ENCODE peak calls at places on chromosomes 4 and X, in four cellular contexts. M is IMR-90, N is SK-N-SH, R is K562. Q is an unnamed sample.
A peak's percentile ranks its signal among the peaks of the same experiment; 100 is the strongest.

GRCh38 chrX:16750136-16750535 is 30.7 kb downstream of the SYAP1 start:
- DNase-seq in M (no peak), N (no peak), R (no peak), Q (no peak)

GRCh38 chr4:189304755-189305154 is 635.9 kb upstream of the FRG1 start:
- DNase-seq in M (peak; percentile 62), N (peak; percentile 29), R (no peak), Q (no peak)

GRCh38 chr4:182730791-182731190 is 186.4 kb downstream of the DCTD start:
- DNase-seq in M (no peak), N (no peak), R (no peak), Q (no peak)

GRCh38 chrX:83509246-83509801 is 1.2 kb downstream of the POU3F4 start:
- DNase-seq in M (no peak), N (no peak), R (no peak), Q (no peak)

GRCh38 chr4:60122820-60123219 is 1077.3 kb upstream of the ADGRL3 start:
- DNase-seq in M (no peak), N (no peak), R (no peak), Q (no peak)

GRCh38 chrX:666762-667161 is 36.2 kb downstream of the SHOX start:
- DNase-seq in M (no peak), N (no peak), R (no peak), Q (no peak)

GRCh38 chr4:168771251-168771650 is 238.8 kb downstream of the CBR4 start:
- DNase-seq in M (no peak), N (no peak), R (no peak), Q (no peak)

GRCh38 chr4:104906274-104906673 is 240.4 kb upstream of the TET2 start:
- DNase-seq in M (no peak), N (no peak), R (no peak), Q (no peak)

GRCh38 chr4:35934370-35934981 is 309.8 kb downstream of the ARAP2 start:
- DNase-seq in M (peak; percentile 1), N (peak; percentile 3), R (peak; percentile 12), Q (peak; percentile 21)

GRCh38 chrX:129622757-129623301 is 31.9 kb downstream of the APLN start:
- DNase-seq in M (peak; percentile 57), N (no peak), R (no peak), Q (no peak)

GRCh38 chr4:106793933-106794332 is 242.2 kb downstream of the DKK2 start:
- DNase-seq in M (no peak), N (no peak), R (no peak), Q (no peak)

GRCh38 chr4:113645771-113646455 is 115.6 kb downstream of the CAMK2D start:
- DNase-seq in M (peak; percentile 82), N (no peak), R (peak; percentile 36), Q (no peak)

GRCh38 chr4:164251257-164251656 is 502.7 kb upstream of the SMIM31 start:
- DNase-seq in M (no peak), N (no peak), R (no peak), Q (no peak)

GRCh38 chrX:22246620-22247019 is 26.1 kb upstream of the CBLL2 start:
- DNase-seq in M (peak; percentile 23), N (no peak), R (no peak), Q (no peak)

DNA sequence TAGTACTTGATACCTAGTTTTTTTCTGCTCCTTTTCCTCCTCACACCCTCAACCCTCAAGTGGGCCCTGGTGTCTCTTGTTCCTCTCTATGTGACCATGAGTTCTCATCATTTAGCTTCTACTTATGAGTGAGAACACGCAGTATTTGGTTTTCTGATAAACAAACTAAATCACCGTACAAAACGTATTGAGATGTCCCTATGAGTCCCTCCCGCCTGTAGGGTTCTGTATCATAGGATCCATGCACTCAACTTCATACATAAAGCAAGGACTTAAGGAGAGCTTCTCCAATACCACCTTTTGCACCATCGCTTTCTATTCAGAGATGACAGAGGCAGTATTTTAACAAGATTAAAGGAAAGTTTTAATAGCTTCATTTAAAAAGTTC is 550 bp upstream of the RAB9A start:
- DNase-seq in M (no peak), N (peak; percentile 17), R (peak; percentile 26), Q (no peak)
- H2AFZ ChIP-seq in M (no peak overlapping the region), N (peak overlapping the region; percentile 91), R (peak overlapping the region; percentile 97), Q (peak overlapping the region; percentile 77)

DNA sequence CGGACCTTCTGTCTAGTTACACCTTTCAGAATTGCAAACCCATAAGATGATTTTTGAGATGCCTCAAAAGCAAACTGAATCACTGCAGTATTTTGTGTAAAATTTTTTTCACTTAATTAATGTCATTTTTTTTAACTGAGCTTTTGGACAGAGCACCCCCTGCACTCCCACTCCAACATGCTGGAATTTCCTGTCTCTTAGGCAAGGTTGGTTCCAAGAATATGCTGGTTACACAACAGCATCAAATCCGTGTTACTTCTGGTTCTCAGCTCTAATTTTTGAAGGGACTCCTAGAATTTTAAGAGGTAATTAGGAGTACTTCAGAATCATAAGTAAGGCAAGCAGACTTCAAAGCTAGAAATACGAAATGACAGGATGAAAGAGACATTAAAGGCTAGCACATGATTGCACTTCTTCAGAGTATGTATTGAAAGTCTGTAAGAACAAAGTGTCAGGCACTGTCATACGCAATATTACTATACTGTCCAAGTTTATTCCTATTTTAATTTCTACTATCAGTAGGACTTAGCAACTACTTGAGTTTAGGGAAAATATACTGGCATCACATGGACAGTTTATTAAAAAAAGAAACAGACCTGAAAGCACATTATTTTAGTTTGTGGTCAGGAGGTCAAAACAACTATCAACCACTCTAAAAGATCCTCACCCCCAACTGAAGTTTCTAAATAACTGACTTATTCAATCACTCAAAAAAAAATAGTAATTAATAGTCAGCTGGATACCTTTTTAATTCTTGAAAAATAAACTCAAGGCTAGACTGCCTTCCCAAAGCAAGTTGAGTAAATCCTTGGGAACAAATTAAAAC is 1.6 kb upstream of the JCHAIN start:
- DNase-seq in M (peak; percentile 45), N (no peak), R (no peak), Q (no peak)
- TF ChIP-seq RCOR1 in M (no peak), N (no peak), R (no peak), Q (no peak)

DNA sequence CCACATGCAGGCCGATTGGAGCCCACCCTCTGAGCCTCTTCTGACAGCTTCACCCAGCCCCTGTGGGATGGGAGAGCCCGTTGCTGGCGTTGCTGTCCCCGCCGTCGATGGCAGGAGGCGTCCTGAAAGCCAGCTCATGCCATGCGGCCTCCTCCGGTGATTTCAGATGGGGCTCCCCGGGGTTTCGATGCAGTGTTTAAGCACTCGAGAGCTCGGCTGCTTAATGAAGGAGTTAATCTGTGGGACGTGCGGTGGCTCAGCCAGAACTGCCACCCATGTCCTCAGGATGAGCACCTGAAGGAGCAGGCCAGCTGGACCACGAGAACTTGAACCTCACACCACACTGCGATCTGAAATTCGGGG is 95.6 kb downstream of the SORCS2 start:
- DNase-seq in M (no peak), N (no peak), R (no peak), Q (no peak)
- H2AFZ ChIP-seq in M (no peak overlapping the region), N (no peak overlapping the region), R (no peak overlapping the region), Q (no peak overlapping the region)

GRCh38 chr4:130714006-130714405 is 1618.1 kb downstream of the C4orf33 start:
- DNase-seq in M (no peak), N (no peak), R (no peak), Q (no peak)
- TF ChIP-seq RCOR1 in M (no peak), N (no peak), R (no peak), Q (no peak)

GRCh38 chrX:20056704-20057103 is 60.0 kb downstream of the MAP7D2 start:
- DNase-seq in M (peak; percentile 41), N (no peak), R (no peak), Q (no peak)
- H2AFZ ChIP-seq in M (peak overlapping the region; percentile 5), N (no peak overlapping the region), R (no peak overlapping the region), Q (no peak overlapping the region)

GRCh38 chr4:151721466-151721865 is 39.3 kb downstream of the GATB start:
- DNase-seq in M (no peak), N (no peak), R (no peak), Q (no peak)
- TF ChIP-seq RCOR1 in M (no peak), N (no peak), R (no peak), Q (no peak)